ENCODE peak calls at places on chromosomes 7 and 10, in eight cellular contexts. One of them, this sample, is unnamed.

GRCh38 chr10:90432891-90433290 is 424.9 kb downstream of the HTR7 start:
- DNase-seq in CD4-positive, alpha-beta memory T cell: no peak
- DNase-seq in epithelial cell of prostate: no peak
- DNase-seq in AG04450: no peak
- DNase-seq in body of pancreas: no peak
- DNase-seq in sigmoid colon: no peak
- DNase-seq in CD4-positive, CD25-positive, alpha-beta regulatory T cell: no peak
- DNase-seq in astrocyte: no peak
- DNase-seq in this sample: no peak

GRCh38 chr10:29324220-29324831 is 35.5 kb downstream of the LYZL1 start:
- DNase-seq in AG04450: no peak
- DNase-seq in sigmoid colon: no peak
- DNase-seq in CD4-positive, CD25-positive, alpha-beta regulatory T cell: no peak
- DNase-seq in epithelial cell of prostate: no peak
- DNase-seq in body of pancreas: no peak
- DNase-seq in astrocyte: peak; percentile 77
- DNase-seq in CD4-positive, alpha-beta memory T cell: no peak
- DNase-seq in this sample: no peak

GRCh38 chr7:148962823-148963582 is 65.3 kb downstream of the PDIA4 start:
- DNase-seq in sigmoid colon: peak; percentile 82
- DNase-seq in CD4-positive, alpha-beta memory T cell: peak; percentile 76
- DNase-seq in CD4-positive, CD25-positive, alpha-beta regulatory T cell: peak; percentile 80
- DNase-seq in AG04450: peak; percentile 44
- DNase-seq in body of pancreas: peak; percentile 72
- DNase-seq in epithelial cell of prostate: no peak
- DNase-seq in astrocyte: peak; percentile 22
- DNase-seq in this sample: peak; percentile 40

GRCh38 chr10:37972396-37972795 is 4.1 kb downstream of the ZNF25 start:
- DNase-seq in epithelial cell of prostate: no peak
- DNase-seq in body of pancreas: no peak
- DNase-seq in sigmoid colon: no peak
- DNase-seq in CD4-positive, CD25-positive, alpha-beta regulatory T cell: no peak
- DNase-seq in AG04450: no peak
- DNase-seq in CD4-positive, alpha-beta memory T cell: no peak
- DNase-seq in astrocyte: no peak
- DNase-seq in this sample: no peak

GRCh38 chr7:119010635-119011034 is 786.1 kb downstream of the ANKRD7 start:
- DNase-seq in AG04450: no peak
- DNase-seq in sigmoid colon: no peak
- DNase-seq in body of pancreas: no peak
- DNase-seq in CD4-positive, alpha-beta memory T cell: no peak
- DNase-seq in CD4-positive, CD25-positive, alpha-beta regulatory T cell: no peak
- DNase-seq in astrocyte: no peak
- DNase-seq in epithelial cell of prostate: no peak
- DNase-seq in this sample: no peak

GRCh38 chr7:138632384-138632783 is 68.8 kb downstream of the SVOPL start:
- DNase-seq in astrocyte: no peak
- DNase-seq in CD4-positive, alpha-beta memory T cell: no peak
- DNase-seq in epithelial cell of prostate: no peak
- DNase-seq in sigmoid colon: no peak
- DNase-seq in CD4-positive, CD25-positive, alpha-beta regulatory T cell: no peak
- DNase-seq in body of pancreas: no peak
- DNase-seq in AG04450: no peak
- DNase-seq in this sample: no peak

GRCh38 chr10:22714524-22715289 is at the start of gene PIP4K2A:
- DNase-seq in CD4-positive, CD25-positive, alpha-beta regulatory T cell: peak; percentile 78
- DNase-seq in CD4-positive, alpha-beta memory T cell: peak; percentile 82
- DNase-seq in astrocyte: peak; percentile 46
- DNase-seq in AG04450: no peak
- DNase-seq in body of pancreas: peak; percentile 70
- DNase-seq in epithelial cell of prostate: no peak
- DNase-seq in sigmoid colon: peak; percentile 84
- DNase-seq in this sample: peak; percentile 52

GRCh38 chr10:107163086-107163880 is 1.2 kb downstream of the SORCS1 start:
- DNase-seq in AG04450: no peak
- DNase-seq in CD4-positive, alpha-beta memory T cell: no peak
- DNase-seq in CD4-positive, CD25-positive, alpha-beta regulatory T cell: no peak
- DNase-seq in sigmoid colon: peak; percentile 75
- DNase-seq in epithelial cell of prostate: no peak
- DNase-seq in astrocyte: no peak
- DNase-seq in body of pancreas: peak; percentile 6
- DNase-seq in this sample: no peak

GRCh38 chr10:3780056-3780765 is 4.8 kb downstream of the KLF6 start:
- DNase-seq in CD4-positive, alpha-beta memory T cell: peak; percentile 34
- DNase-seq in sigmoid colon: no peak
- DNase-seq in astrocyte: peak; percentile 82
- DNase-seq in body of pancreas: no peak
- DNase-seq in AG04450: no peak
- DNase-seq in epithelial cell of prostate: no peak
- DNase-seq in CD4-positive, CD25-positive, alpha-beta regulatory T cell: no peak
- DNase-seq in this sample: no peak

GRCh38 chr7:30452278-30452930 is 26.2 kb downstream of the NOD1 start:
- DNase-seq in body of pancreas: no peak
- DNase-seq in CD4-positive, alpha-beta memory T cell: no peak
- DNase-seq in CD4-positive, CD25-positive, alpha-beta regulatory T cell: no peak
- DNase-seq in epithelial cell of prostate: no peak
- DNase-seq in astrocyte: no peak
- DNase-seq in AG04450: no peak
- DNase-seq in sigmoid colon: peak; percentile 65
- DNase-seq in this sample: no peak

GRCh38 chr10:95264227-95265051 is 26.4 kb downstream of the PDLIM1 start:
- DNase-seq in body of pancreas: no peak
- DNase-seq in astrocyte: no peak
- DNase-seq in sigmoid colon: no peak
- DNase-seq in epithelial cell of prostate: peak; percentile 80
- DNase-seq in CD4-positive, alpha-beta memory T cell: no peak
- DNase-seq in CD4-positive, CD25-positive, alpha-beta regulatory T cell: no peak
- DNase-seq in AG04450: no peak
- DNase-seq in this sample: no peak

GRCh38 chr7:5709347-5709950 is 72.0 kb downstream of the RNF216 start:
- DNase-seq in sigmoid colon: no peak
- DNase-seq in CD4-positive, alpha-beta memory T cell: no peak
- DNase-seq in epithelial cell of prostate: no peak
- DNase-seq in body of pancreas: no peak
- DNase-seq in CD4-positive, CD25-positive, alpha-beta regulatory T cell: no peak
- DNase-seq in astrocyte: no peak
- DNase-seq in AG04450: no peak
- DNase-seq in this sample: no peak

GRCh38 chr10:43128958-43129706 is 9.1 kb upstream of the CSGALNACT2 start:
- DNase-seq in CD4-positive, alpha-beta memory T cell: no peak
- DNase-seq in CD4-positive, CD25-positive, alpha-beta regulatory T cell: no peak
- DNase-seq in body of pancreas: peak; percentile 64
- DNase-seq in epithelial cell of prostate: peak; percentile 40
- DNase-seq in astrocyte: peak; percentile 98
- DNase-seq in sigmoid colon: no peak
- DNase-seq in AG04450: peak; percentile 91
- DNase-seq in this sample: no peak

GRCh38 chr10:71264345-71265200 is 52.2 kb downstream of the UNC5B start:
- DNase-seq in CD4-positive, CD25-positive, alpha-beta regulatory T cell: no peak
- DNase-seq in sigmoid colon: no peak
- DNase-seq in CD4-positive, alpha-beta memory T cell: no peak
- DNase-seq in AG04450: no peak
- DNase-seq in astrocyte: no peak
- DNase-seq in epithelial cell of prostate: no peak
- DNase-seq in body of pancreas: no peak
- DNase-seq in this sample: no peak

GRCh38 chr10:99758241-99758891 is 24.1 kb upstream of the ABCC2 start:
- DNase-seq in AG04450: no peak
- DNase-seq in astrocyte: no peak
- DNase-seq in sigmoid colon: no peak
- DNase-seq in epithelial cell of prostate: no peak
- DNase-seq in CD4-positive, alpha-beta memory T cell: no peak
- DNase-seq in body of pancreas: no peak
- DNase-seq in CD4-positive, CD25-positive, alpha-beta regulatory T cell: no peak
- DNase-seq in this sample: no peak

GRCh38 chr7:23277359-23277989 is 21.7 kb upstream of the MALSU1 start:
- DNase-seq in CD4-positive, CD25-positive, alpha-beta regulatory T cell: peak; percentile 57
- DNase-seq in sigmoid colon: no peak
- DNase-seq in body of pancreas: peak; percentile 51
- DNase-seq in astrocyte: peak; percentile 43
- DNase-seq in AG04450: peak; percentile 47
- DNase-seq in CD4-positive, alpha-beta memory T cell: peak; percentile 49
- DNase-seq in epithelial cell of prostate: no peak
- DNase-seq in this sample: no peak

GRCh38 chr7:142882338-142882678 is 3.2 kb downstream of the TRPV6 start:
- DNase-seq in CD4-positive, alpha-beta memory T cell: no peak
- DNase-seq in AG04450: no peak
- DNase-seq in sigmoid colon: no peak
- DNase-seq in epithelial cell of prostate: no peak
- DNase-seq in body of pancreas: no peak
- DNase-seq in CD4-positive, CD25-positive, alpha-beta regulatory T cell: no peak
- DNase-seq in astrocyte: no peak
- DNase-seq in this sample: no peak

GRCh38 chr10:78250313-78251040 is 216.8 kb downstream of the RPS24 start:
- DNase-seq in CD4-positive, alpha-beta memory T cell: no peak
- DNase-seq in CD4-positive, CD25-positive, alpha-beta regulatory T cell: no peak
- DNase-seq in body of pancreas: peak; percentile 17
- DNase-seq in AG04450: no peak
- DNase-seq in astrocyte: no peak
- DNase-seq in sigmoid colon: no peak
- DNase-seq in epithelial cell of prostate: no peak
- DNase-seq in this sample: no peak

GRCh38 chr7:139762886-139763285 is 14.9 kb downstream of the HIPK2 start:
- DNase-seq in astrocyte: peak; percentile 59
- DNase-seq in CD4-positive, CD25-positive, alpha-beta regulatory T cell: no peak
- DNase-seq in CD4-positive, alpha-beta memory T cell: no peak
- DNase-seq in AG04450: no peak
- DNase-seq in epithelial cell of prostate: no peak
- DNase-seq in body of pancreas: no peak
- DNase-seq in sigmoid colon: no peak
- DNase-seq in this sample: no peak

GRCh38 chr7:26705567-26705966 is 158.8 kb downstream of the SKAP2 start:
- DNase-seq in body of pancreas: no peak
- DNase-seq in astrocyte: peak; percentile 90
- DNase-seq in AG04450: peak; percentile 88
- DNase-seq in epithelial cell of prostate: peak; percentile 39
- DNase-seq in CD4-positive, alpha-beta memory T cell: no peak
- DNase-seq in sigmoid colon: no peak
- DNase-seq in CD4-positive, CD25-positive, alpha-beta regulatory T cell: no peak
- DNase-seq in this sample: no peak

DNA sequence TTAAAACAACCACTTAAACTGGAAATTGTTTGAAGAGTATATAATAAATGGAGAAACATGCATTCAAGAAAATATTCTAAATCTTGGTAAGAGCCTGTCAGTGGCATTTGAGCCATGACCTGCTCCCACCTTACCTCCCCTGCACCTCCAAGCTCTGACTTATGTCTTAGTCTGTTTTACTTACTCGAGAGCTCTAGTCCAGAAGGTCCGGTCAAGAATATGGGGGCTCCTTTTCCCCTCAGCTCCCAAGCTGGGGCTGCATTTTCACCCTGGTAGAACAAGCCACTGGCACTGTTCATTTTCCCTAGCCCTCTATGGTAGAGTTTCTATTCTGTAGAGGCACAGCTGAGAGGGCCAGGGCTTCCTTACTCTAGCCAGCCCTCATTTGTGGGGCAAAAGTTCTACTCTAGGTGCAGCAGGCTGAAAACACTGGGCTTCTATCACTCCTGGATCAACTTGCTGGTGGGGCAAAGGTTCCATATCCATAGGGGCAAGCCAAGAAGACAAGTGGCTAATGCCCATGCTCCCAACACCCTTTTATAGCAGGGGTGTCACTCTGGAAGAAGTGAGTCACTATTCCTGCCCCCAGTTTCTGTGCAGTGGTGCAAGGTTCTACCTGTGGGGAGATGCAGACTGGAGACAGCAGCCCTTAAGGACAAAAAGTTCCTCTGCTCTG is 40.6 kb downstream of the ZNF438 start:
- DNase-seq in body of pancreas: no peak
- DNase-seq in CD4-positive, alpha-beta memory T cell: no peak
- DNase-seq in CD4-positive, CD25-positive, alpha-beta regulatory T cell: no peak
- DNase-seq in astrocyte: no peak
- DNase-seq in epithelial cell of prostate: no peak
- DNase-seq in sigmoid colon: no peak
- DNase-seq in AG04450: no peak
- DNase-seq in this sample: no peak
- H3K27ac ChIP-seq in body of pancreas: no peak overlapping the region
- H3K27ac ChIP-seq in CD4-positive, alpha-beta memory T cell: no peak overlapping the region
- H3K27ac ChIP-seq in CD4-positive, CD25-positive, alpha-beta regulatory T cell: no peak overlapping the region
- H3K27ac ChIP-seq in astrocyte: no peak overlapping the region
- H3K27ac ChIP-seq in epithelial cell of prostate: no peak overlapping the region
- H3K27ac ChIP-seq in sigmoid colon: no peak overlapping the region
- H3K27ac ChIP-seq in AG04450: no peak overlapping the region
- H3K27ac ChIP-seq in this sample: no peak overlapping the region

GRCh38 chr10:93751074-93751572 is 6.6 kb upstream of the LGI1 start:
- DNase-seq in CD4-positive, CD25-positive, alpha-beta regulatory T cell: no peak
- DNase-seq in AG04450: no peak
- DNase-seq in body of pancreas: no peak
- DNase-seq in sigmoid colon: no peak
- DNase-seq in epithelial cell of prostate: no peak
- DNase-seq in astrocyte: no peak
- DNase-seq in CD4-positive, alpha-beta memory T cell: no peak
- DNase-seq in this sample: no peak
- H3K27ac ChIP-seq in CD4-positive, CD25-positive, alpha-beta regulatory T cell: no peak overlapping the region
- H3K27ac ChIP-seq in AG04450: no peak overlapping the region
- H3K27ac ChIP-seq in body of pancreas: no peak overlapping the region
- H3K27ac ChIP-seq in sigmoid colon: no peak overlapping the region
- H3K27ac ChIP-seq in epithelial cell of prostate: no peak overlapping the region
- H3K27ac ChIP-seq in astrocyte: no peak overlapping the region
- H3K27ac ChIP-seq in CD4-positive, alpha-beta memory T cell: no peak overlapping the region
- H3K27ac ChIP-seq in this sample: no peak overlapping the region

GRCh38 chr10:24457661-24458318 is 248.9 kb downstream of the KIAA1217 start:
- DNase-seq in sigmoid colon: no peak
- DNase-seq in CD4-positive, CD25-positive, alpha-beta regulatory T cell: no peak
- DNase-seq in AG04450: no peak
- DNase-seq in epithelial cell of prostate: peak; percentile 79
- DNase-seq in body of pancreas: no peak
- DNase-seq in CD4-positive, alpha-beta memory T cell: no peak
- DNase-seq in astrocyte: no peak
- DNase-seq in this sample: no peak
- H3K27ac ChIP-seq in sigmoid colon: no peak overlapping the region
- H3K27ac ChIP-seq in CD4-positive, CD25-positive, alpha-beta regulatory T cell: no peak overlapping the region
- H3K27ac ChIP-seq in AG04450: no peak overlapping the region
- H3K27ac ChIP-seq in epithelial cell of prostate: peak overlapping the region; percentile 74
- H3K27ac ChIP-seq in body of pancreas: no peak overlapping the region
- H3K27ac ChIP-seq in CD4-positive, alpha-beta memory T cell: no peak overlapping the region
- H3K27ac ChIP-seq in astrocyte: no peak overlapping the region
- H3K27ac ChIP-seq in this sample: no peak overlapping the region

GRCh38 chr7:44618754-44619153 is 12.3 kb downstream of the OGDH start:
- DNase-seq in CD4-positive, CD25-positive, alpha-beta regulatory T cell: no peak
- DNase-seq in body of pancreas: no peak
- DNase-seq in epithelial cell of prostate: peak; percentile 69
- DNase-seq in astrocyte: no peak
- DNase-seq in AG04450: no peak
- DNase-seq in CD4-positive, alpha-beta memory T cell: peak; percentile 36
- DNase-seq in sigmoid colon: no peak
- DNase-seq in this sample: no peak

GRCh38 chr7:44626620-44627019 is 20.2 kb downstream of the OGDH start:
- DNase-seq in CD4-positive, CD25-positive, alpha-beta regulatory T cell: no peak
- DNase-seq in astrocyte: no peak
- DNase-seq in AG04450: no peak
- DNase-seq in body of pancreas: no peak
- DNase-seq in CD4-positive, alpha-beta memory T cell: no peak
- DNase-seq in sigmoid colon: no peak
- DNase-seq in epithelial cell of prostate: no peak
- DNase-seq in this sample: no peak

GRCh38 chr7:44625899-44626511 is 19.6 kb downstream of the OGDH start:
- DNase-seq in CD4-positive, alpha-beta memory T cell: no peak
- DNase-seq in sigmoid colon: no peak
- DNase-seq in astrocyte: no peak
- DNase-seq in body of pancreas: no peak
- DNase-seq in CD4-positive, CD25-positive, alpha-beta regulatory T cell: no peak
- DNase-seq in epithelial cell of prostate: no peak
- DNase-seq in AG04450: no peak
- DNase-seq in this sample: no peak

GRCh38 chr7:44624306-44624705 is 17.9 kb downstream of the OGDH start:
- DNase-seq in sigmoid colon: no peak
- DNase-seq in epithelial cell of prostate: no peak
- DNase-seq in astrocyte: no peak
- DNase-seq in body of pancreas: no peak
- DNase-seq in CD4-positive, alpha-beta memory T cell: no peak
- DNase-seq in AG04450: no peak
- DNase-seq in CD4-positive, CD25-positive, alpha-beta regulatory T cell: no peak
- DNase-seq in this sample: no peak

GRCh38 chr7:44622342-44623151 is 16.1 kb downstream of the OGDH start:
- DNase-seq in body of pancreas: peak; percentile 32
- DNase-seq in CD4-positive, CD25-positive, alpha-beta regulatory T cell: no peak
- DNase-seq in sigmoid colon: no peak
- DNase-seq in AG04450: no peak
- DNase-seq in CD4-positive, alpha-beta memory T cell: peak; percentile 35
- DNase-seq in astrocyte: no peak
- DNase-seq in epithelial cell of prostate: no peak
- DNase-seq in this sample: no peak
- H3K27ac ChIP-seq in body of pancreas: peak overlapping the region; percentile 53
- H3K27ac ChIP-seq in CD4-positive, CD25-positive, alpha-beta regulatory T cell: peak overlapping the region; percentile 98
- H3K27ac ChIP-seq in sigmoid colon: peak overlapping the region; percentile 42
- H3K27ac ChIP-seq in AG04450: no peak overlapping the region
- H3K27ac ChIP-seq in CD4-positive, alpha-beta memory T cell: peak overlapping the region; percentile 74
- H3K27ac ChIP-seq in astrocyte: no peak overlapping the region
- H3K27ac ChIP-seq in epithelial cell of prostate: peak overlapping the region; percentile 88
- H3K27ac ChIP-seq in this sample: no peak overlapping the region